ENCODE peak calls at places on chromosome 1, in five cellular contexts. C is stimulated activated CD4-positive, alpha-beta T cell treated with anti-CD3 and anti-CD28 coated beads, Interleukin-1b, Interleukin-23, amount 100 ng/mL, for 24 hours; P is hepatocyte; Y is HS-5; B is GM23248. H is an unnamed sample.
A peak's percentile ranks its signal among the peaks of the same experiment; 100 is the strongest.

GRCh38 chr1:15788624-15789301 is 18.7 kb downstream of the UQCRHL start:
- DNase-seq in C (no peak), P (no peak), Y (no peak), B (peak; percentile 64), H (peak; percentile 46)

GRCh38 chr1:33050221-33051076 is 13.8 kb upstream of the AK2 start:
- DNase-seq in C (no peak), P (no peak), Y (no peak), B (peak; percentile 87), H (peak; percentile 82)

GRCh38 chr1:150895618-150896017 is 8.7 kb downstream of the CTXND2 start:
- DNase-seq in C (no peak), P (no peak), Y (no peak), B (peak; percentile 85), H (peak; percentile 83)

GRCh38 chr1:207832796-207833195 is 78.1 kb downstream of the CD34 start:
- DNase-seq in C (no peak), P (no peak), Y (no peak), B (no peak), H (no peak)

GRCh38 chr1:192954705-192955265 is 104.4 kb downstream of the UCHL5 start:
- DNase-seq in C (no peak), P (peak; percentile 10), Y (no peak), B (peak; percentile 1), H (no peak)

GRCh38 chr1:201795066-201795465 is 33.9 kb upstream of the IPO9 start:
- DNase-seq in C (no peak), P (peak; percentile 51), Y (no peak), B (peak; percentile 76), H (peak; percentile 34)

GRCh38 chr1:182119631-182120030 is 58.1 kb upstream of the ZNF648 start:
- DNase-seq in C (no peak), P (no peak), Y (no peak), B (no peak), H (no peak)

GRCh38 chr1:205576805-205577761 is 54.7 kb downstream of the ELK4 start:
- DNase-seq in C (no peak), P (peak; percentile 2), Y (no peak), B (no peak), H (peak; percentile 17)

GRCh38 chr1:17128361-17128760 is 9.1 kb upstream of the PADI2 start:
- DNase-seq in C (no peak), P (no peak), Y (peak; percentile 96), B (peak; percentile 91), H (peak; percentile 97)

GRCh38 chr1:19322481-19322880 is 10.4 kb downstream of the SLC66A1 start:
- DNase-seq in C (no peak), P (no peak), Y (no peak), B (no peak), H (no peak)

GRCh38 chr1:16212251-16212961 is at the start of gene ARHGEF19:
- DNase-seq in C (no peak), P (peak; percentile 66), Y (no peak), B (no peak), H (no peak)

GRCh38 chr1:244248426-244248825 is 197.3 kb downstream of the ZBTB18 start:
- DNase-seq in C (no peak), P (no peak), Y (no peak), B (no peak), H (no peak)

GRCh38 chr1:216910081-216910840 is 187.0 kb upstream of the ESRRG start:
- DNase-seq in C (no peak), P (no peak), Y (no peak), B (no peak), H (no peak)

GRCh38 chr1:26761217-26761616 is 26.5 kb upstream of the PIGV start:
- DNase-seq in C (no peak), P (no peak), Y (no peak), B (no peak), H (no peak)

GRCh38 chr1:36971832-36972231 is 62.5 kb downstream of the GRIK3 start:
- DNase-seq in C (no peak), P (no peak), Y (no peak), B (no peak), H (no peak)

GRCh38 chr1:80083892-80084291 is 1077.4 kb upstream of the ADGRL4 start:
- DNase-seq in C (no peak), P (no peak), Y (no peak), B (no peak), H (no peak)

GRCh38 chr1:27394282-27394658 is 1.8 kb downstream of the GPR3 start:
- DNase-seq in C (no peak), P (no peak), Y (no peak), B (no peak), H (no peak)

GRCh38 chr1:207908112-207908734 is 2.7 kb downstream of the CD34 start:
- DNase-seq in C (no peak), P (no peak), Y (no peak), B (no peak), H (no peak)

GRCh38 chr1:235503333-235504121 is 725 bp downstream of the B3GALNT2 start:
- DNase-seq in C (no peak), P (peak; percentile 69), Y (peak; percentile 35), B (peak; percentile 84), H (peak; percentile 40)

GRCh38 chr1:231679109-231679508 is 52.5 kb downstream of the DISC1 start:
- DNase-seq in C (no peak), P (no peak), Y (no peak), B (no peak), H (peak; percentile 31)